ENCODE peak calls at places on chromosome 1, in six cellular contexts. One of them, this sample, is unnamed.
A peak's percentile ranks its signal among the peaks of the same experiment; 100 is the strongest.

GRCh38 chr1:168774241-168774640 is 45.2 kb upstream of the DPT start:
- DNase-seq in brain microvascular endothelial cell: no peak
- DNase-seq in body of pancreas: no peak
- DNase-seq in H1: no peak
- DNase-seq in breast epithelium: no peak
- DNase-seq in colonic mucosa: no peak
- DNase-seq in this sample: no peak

GRCh38 chr1:85321237-85321964 is 45.0 kb upstream of the BCL10 start:
- DNase-seq in H1: no peak
- DNase-seq in brain microvascular endothelial cell: peak; percentile 65
- DNase-seq in body of pancreas: no peak
- DNase-seq in colonic mucosa: no peak
- DNase-seq in breast epithelium: no peak
- DNase-seq in this sample: no peak

GRCh38 chr1:225450491-225451191 is 22.8 kb upstream of the LBR start:
- DNase-seq in H1: no peak
- DNase-seq in colonic mucosa: no peak
- DNase-seq in breast epithelium: no peak
- DNase-seq in body of pancreas: peak; percentile 34
- DNase-seq in brain microvascular endothelial cell: no peak
- DNase-seq in this sample: no peak

GRCh38 chr1:189659731-189660130 is 817.9 kb downstream of the BRINP3 start:
- DNase-seq in colonic mucosa: no peak
- DNase-seq in brain microvascular endothelial cell: no peak
- DNase-seq in H1: no peak
- DNase-seq in breast epithelium: no peak
- DNase-seq in body of pancreas: no peak
- DNase-seq in this sample: no peak

GRCh38 chr1:33349081-33349759 is 28.3 kb upstream of the A3GALT2 start:
- DNase-seq in colonic mucosa: peak; percentile 55
- DNase-seq in brain microvascular endothelial cell: no peak
- DNase-seq in body of pancreas: peak; percentile 44
- DNase-seq in H1: peak; percentile 74
- DNase-seq in breast epithelium: no peak
- DNase-seq in this sample: no peak

GRCh38 chr1:165075725-165076370 is 280.7 kb downstream of the LMX1A start:
- DNase-seq in breast epithelium: no peak
- DNase-seq in brain microvascular endothelial cell: peak; percentile 16
- DNase-seq in H1: no peak
- DNase-seq in colonic mucosa: no peak
- DNase-seq in body of pancreas: peak; percentile 16
- DNase-seq in this sample: no peak

GRCh38 chr1:51192213-51192843 is 43.7 kb upstream of the RNF11 start:
- DNase-seq in body of pancreas: peak; percentile 67
- DNase-seq in H1: peak; percentile 76
- DNase-seq in breast epithelium: peak; percentile 58
- DNase-seq in colonic mucosa: peak; percentile 74
- DNase-seq in brain microvascular endothelial cell: peak; percentile 83
- DNase-seq in this sample: peak; percentile 49

GRCh38 chr1:30793209-30793608 is 35.6 kb upstream of the LAPTM5 start:
- DNase-seq in body of pancreas: no peak
- DNase-seq in H1: no peak
- DNase-seq in colonic mucosa: no peak
- DNase-seq in breast epithelium: no peak
- DNase-seq in brain microvascular endothelial cell: no peak
- DNase-seq in this sample: no peak

GRCh38 chr1:184739070-184739469 is 15.6 kb downstream of the EDEM3 start:
- DNase-seq in colonic mucosa: no peak
- DNase-seq in breast epithelium: no peak
- DNase-seq in body of pancreas: no peak
- DNase-seq in H1: no peak
- DNase-seq in brain microvascular endothelial cell: no peak
- DNase-seq in this sample: no peak

GRCh38 chr1:107326823-107327445 is 186.1 kb downstream of the NTNG1 start:
- DNase-seq in body of pancreas: no peak
- DNase-seq in breast epithelium: no peak
- DNase-seq in colonic mucosa: no peak
- DNase-seq in brain microvascular endothelial cell: no peak
- DNase-seq in H1: no peak
- DNase-seq in this sample: no peak

GRCh38 chr1:7228252-7228961 is 443.2 kb downstream of the CAMTA1 start:
- DNase-seq in breast epithelium: no peak
- DNase-seq in colonic mucosa: peak; percentile 7
- DNase-seq in body of pancreas: no peak
- DNase-seq in H1: no peak
- DNase-seq in brain microvascular endothelial cell: no peak
- DNase-seq in this sample: no peak

GRCh38 chr1:210291786-210292275 is 36.9 kb upstream of the HHAT start:
- DNase-seq in body of pancreas: peak; percentile 38
- DNase-seq in colonic mucosa: no peak
- DNase-seq in breast epithelium: no peak
- DNase-seq in brain microvascular endothelial cell: no peak
- DNase-seq in H1: no peak
- DNase-seq in this sample: no peak

GRCh38 chr1:19453843-19454242 is 31.5 kb downstream of the CAPZB start:
- DNase-seq in body of pancreas: no peak
- DNase-seq in H1: no peak
- DNase-seq in brain microvascular endothelial cell: no peak
- DNase-seq in breast epithelium: no peak
- DNase-seq in colonic mucosa: no peak
- DNase-seq in this sample: no peak

GRCh38 chr1:19200281-19200604 is 9.8 kb downstream of the UBR4 start:
- DNase-seq in breast epithelium: no peak
- DNase-seq in colonic mucosa: no peak
- DNase-seq in H1: no peak
- DNase-seq in body of pancreas: no peak
- DNase-seq in brain microvascular endothelial cell: no peak
- DNase-seq in this sample: no peak

GRCh38 chr1:26696645-26697440 is 1.0 kb downstream of the ARID1A start:
- DNase-seq in brain microvascular endothelial cell: no peak
- DNase-seq in body of pancreas: peak; percentile 47
- DNase-seq in colonic mucosa: peak; percentile 32
- DNase-seq in breast epithelium: no peak
- DNase-seq in H1: no peak
- DNase-seq in this sample: no peak

GRCh38 chr1:244573768-244574167 is 79.2 kb upstream of the DESI2 start:
- DNase-seq in colonic mucosa: no peak
- DNase-seq in breast epithelium: no peak
- DNase-seq in H1: no peak
- DNase-seq in body of pancreas: no peak
- DNase-seq in brain microvascular endothelial cell: no peak
- DNase-seq in this sample: no peak

GRCh38 chr1:198003468-198003867 is 86.3 kb downstream of the LHX9 start:
- DNase-seq in brain microvascular endothelial cell: no peak
- DNase-seq in H1: no peak
- DNase-seq in body of pancreas: no peak
- DNase-seq in colonic mucosa: no peak
- DNase-seq in breast epithelium: no peak
- DNase-seq in this sample: no peak

GRCh38 chr1:12063141-12064072 is at the start of gene TNFRSF8:
- DNase-seq in body of pancreas: no peak
- DNase-seq in brain microvascular endothelial cell: peak; percentile 12
- DNase-seq in colonic mucosa: no peak
- DNase-seq in breast epithelium: no peak
- DNase-seq in H1: peak; percentile 65
- DNase-seq in this sample: no peak

GRCh38 chr1:18100493-18101063 is 7.0 kb upstream of the IGSF21 start:
- DNase-seq in colonic mucosa: peak; percentile 84
- DNase-seq in H1: peak; percentile 85
- DNase-seq in body of pancreas: peak; percentile 64
- DNase-seq in breast epithelium: peak; percentile 68
- DNase-seq in brain microvascular endothelial cell: peak; percentile 60
- DNase-seq in this sample: peak; percentile 13

GRCh38 chr1:156646738-156647211 is 4.9 kb downstream of the BCAN start:
- DNase-seq in colonic mucosa: no peak
- DNase-seq in breast epithelium: no peak
- DNase-seq in H1: peak; percentile 54
- DNase-seq in brain microvascular endothelial cell: no peak
- DNase-seq in body of pancreas: no peak
- DNase-seq in this sample: no peak

GRCh38 chr1:116506132-116507004 is 64.5 kb downstream of the CD58 start:
- DNase-seq in H1: no peak
- DNase-seq in breast epithelium: no peak
- DNase-seq in body of pancreas: no peak
- DNase-seq in brain microvascular endothelial cell: no peak
- DNase-seq in colonic mucosa: no peak
- DNase-seq in this sample: no peak

GRCh38 chr1:145891587-145892485 is 6.2 kb upstream of the ANKRD35 start:
- DNase-seq in colonic mucosa: peak; percentile 97
- DNase-seq in breast epithelium: peak; percentile 98
- DNase-seq in body of pancreas: peak; percentile 99
- DNase-seq in brain microvascular endothelial cell: peak; percentile 98
- DNase-seq in H1: peak; percentile 96
- DNase-seq in this sample: peak; percentile 13

DNA sequence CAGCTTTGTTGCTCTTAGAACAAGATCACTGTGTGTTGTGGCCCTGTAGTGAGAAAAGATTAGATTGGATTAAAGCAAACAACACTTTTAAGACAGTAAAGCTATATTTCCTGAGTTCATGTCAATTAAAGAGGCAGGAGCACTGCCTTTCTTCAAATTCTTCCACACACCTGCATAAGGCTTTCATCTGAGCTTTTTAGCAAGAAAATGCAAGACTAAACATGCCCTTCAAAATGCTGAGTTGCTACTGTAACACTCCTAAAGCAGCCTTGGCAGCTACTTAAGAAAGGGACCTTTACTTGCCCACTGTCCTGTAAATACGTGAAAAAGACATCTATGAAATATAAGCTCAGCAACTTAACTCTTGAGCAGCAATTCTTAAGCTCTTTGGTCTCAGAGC is 11.8 kb downstream of the DPH5 start:
- DNase-seq in brain microvascular endothelial cell: no peak
- DNase-seq in body of pancreas: no peak
- DNase-seq in colonic mucosa: no peak
- DNase-seq in breast epithelium: no peak
- DNase-seq in H1: no peak
- DNase-seq in this sample: no peak
- TF ChIP-seq CTCF in brain microvascular endothelial cell: no peak
- TF ChIP-seq CTCF in body of pancreas: no peak
- TF ChIP-seq CTCF in colonic mucosa: no peak
- TF ChIP-seq CTCF in breast epithelium: no peak
- TF ChIP-seq CTCF in H1: no peak
- TF ChIP-seq CTCF in this sample: no peak

GRCh38 chr1:28582248-28582615 is 9.8 kb upstream of the RAB42 start:
- DNase-seq in body of pancreas: no peak
- DNase-seq in colonic mucosa: peak; percentile 35
- DNase-seq in breast epithelium: no peak
- DNase-seq in brain microvascular endothelial cell: peak; percentile 18
- DNase-seq in H1: no peak
- DNase-seq in this sample: no peak
- H3K4me3 ChIP-seq in body of pancreas: peak overlapping the region; percentile 60
- H3K4me3 ChIP-seq in colonic mucosa: peak overlapping the region; percentile 87
- H3K4me3 ChIP-seq in breast epithelium: peak overlapping the region; percentile 92
- H3K4me3 ChIP-seq in brain microvascular endothelial cell: peak overlapping the region; percentile 96
- H3K4me3 ChIP-seq in H1: peak overlapping the region; percentile 97
- H3K4me3 ChIP-seq in this sample: peak overlapping the region; percentile 64

GRCh38 chr1:42698081-42698813 is 16.0 kb downstream of the YBX1 start:
- DNase-seq in H1: no peak
- DNase-seq in colonic mucosa: no peak
- DNase-seq in body of pancreas: no peak
- DNase-seq in breast epithelium: no peak
- DNase-seq in brain microvascular endothelial cell: no peak
- DNase-seq in this sample: no peak

GRCh38 chr1:42700006-42700405 is 17.8 kb downstream of the YBX1 start:
- DNase-seq in breast epithelium: no peak
- DNase-seq in body of pancreas: no peak
- DNase-seq in brain microvascular endothelial cell: no peak
- DNase-seq in H1: no peak
- DNase-seq in colonic mucosa: no peak
- DNase-seq in this sample: no peak

DNA sequence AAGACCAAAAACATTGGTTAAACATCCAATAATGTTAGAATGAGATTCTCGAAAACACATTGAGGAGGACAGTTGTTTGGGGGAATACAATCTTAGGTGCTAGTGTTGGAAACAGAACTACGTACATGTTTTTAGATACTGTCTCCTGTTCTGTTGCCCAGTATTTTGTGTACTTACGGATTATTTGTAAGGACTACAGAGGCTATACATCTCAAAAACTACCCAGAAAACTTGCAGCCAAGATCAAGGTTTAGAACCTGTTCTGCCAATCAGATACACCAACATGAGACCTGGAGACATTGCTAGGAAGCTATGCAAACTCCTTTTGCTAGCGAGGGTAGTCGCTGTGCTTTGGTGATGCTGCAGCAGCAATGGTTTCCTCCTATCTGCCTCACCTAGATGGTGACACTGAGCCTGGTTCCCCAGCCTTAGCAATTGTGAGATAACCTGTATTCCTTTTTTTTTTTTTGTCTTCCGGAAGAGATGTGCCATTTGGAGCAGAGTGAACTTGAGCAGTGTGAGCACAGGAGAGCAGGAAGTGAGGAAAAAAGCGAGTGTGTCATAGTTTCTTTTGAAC is 21.8 kb downstream of the YBX1 start:
- DNase-seq in H1: no peak
- DNase-seq in breast epithelium: no peak
- DNase-seq in brain microvascular endothelial cell: no peak
- DNase-seq in body of pancreas: no peak
- DNase-seq in colonic mucosa: no peak
- DNase-seq in this sample: no peak
- TF ChIP-seq CTCF in H1: no peak
- TF ChIP-seq CTCF in breast epithelium: no peak
- TF ChIP-seq CTCF in brain microvascular endothelial cell: no peak
- TF ChIP-seq CTCF in body of pancreas: no peak
- TF ChIP-seq CTCF in colonic mucosa: no peak
- TF ChIP-seq CTCF in this sample: no peak

GRCh38 chr1:151714820-151715725 is 1.5 kb downstream of the CELF3 start:
- DNase-seq in brain microvascular endothelial cell: no peak
- DNase-seq in colonic mucosa: no peak
- DNase-seq in H1: no peak
- DNase-seq in breast epithelium: no peak
- DNase-seq in body of pancreas: no peak
- DNase-seq in this sample: no peak

GRCh38 chr1:151711044-151711800 is 5.4 kb downstream of the CELF3 start:
- DNase-seq in brain microvascular endothelial cell: no peak
- DNase-seq in breast epithelium: no peak
- DNase-seq in colonic mucosa: no peak
- DNase-seq in body of pancreas: no peak
- DNase-seq in H1: no peak
- DNase-seq in this sample: no peak

GRCh38 chr1:151713874-151714273 is 2.7 kb downstream of the CELF3 start:
- DNase-seq in body of pancreas: no peak
- DNase-seq in colonic mucosa: no peak
- DNase-seq in brain microvascular endothelial cell: no peak
- DNase-seq in breast epithelium: no peak
- DNase-seq in H1: no peak
- DNase-seq in this sample: no peak

GRCh38 chr1:151711940-151712339 is 4.7 kb downstream of the CELF3 start:
- DNase-seq in breast epithelium: no peak
- DNase-seq in body of pancreas: peak; percentile 21
- DNase-seq in H1: no peak
- DNase-seq in colonic mucosa: no peak
- DNase-seq in brain microvascular endothelial cell: no peak
- DNase-seq in this sample: no peak

DNA sequence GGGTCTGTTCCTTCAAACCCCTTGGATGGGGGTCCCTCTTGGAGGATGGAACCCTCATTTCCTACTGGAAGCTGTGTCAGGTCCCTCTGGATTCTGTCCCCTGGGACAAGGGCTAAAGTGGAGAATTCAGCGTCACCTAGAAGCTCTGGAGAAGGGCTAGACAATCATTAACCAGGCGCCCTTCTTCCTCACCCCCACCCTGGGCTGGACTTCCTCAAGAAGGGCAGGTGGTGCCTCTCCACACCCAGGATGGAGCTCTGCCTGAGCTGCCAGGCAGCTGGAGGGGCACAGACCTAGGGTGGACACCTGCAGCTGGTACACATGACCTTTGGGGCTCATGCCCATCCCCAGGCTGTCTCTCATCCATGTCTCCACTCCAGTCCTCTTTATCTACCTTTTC is 3.6 kb downstream of the CELF3 start:
- DNase-seq in breast epithelium: no peak
- DNase-seq in body of pancreas: peak; percentile 39
- DNase-seq in colonic mucosa: peak; percentile 89
- DNase-seq in brain microvascular endothelial cell: no peak
- DNase-seq in H1: no peak
- DNase-seq in this sample: no peak
- H3K4me3 ChIP-seq in breast epithelium: no peak overlapping the region
- H3K4me3 ChIP-seq in body of pancreas: no peak overlapping the region
- H3K4me3 ChIP-seq in colonic mucosa: no peak overlapping the region
- H3K4me3 ChIP-seq in brain microvascular endothelial cell: no peak overlapping the region
- H3K4me3 ChIP-seq in H1: no peak overlapping the region
- H3K4me3 ChIP-seq in this sample: no peak overlapping the region

This sample was measured in GM12864.